ENCODE peak calls at places on chromosomes 13 and 19, in seven cellular contexts. One of them, this sample, is unnamed.

GRCh38 chr13:50228527-50228926 is 213.3 kb downstream of the KCNRG start:
- DNase-seq in astrocyte: no peak
- DNase-seq in K562: no peak
- DNase-seq in A673: no peak
- DNase-seq in upper lobe of left lung: no peak
- DNase-seq in Peyer's patch: no peak
- DNase-seq in GM23338: no peak
- DNase-seq in this sample: no peak

GRCh38 chr19:48724796-48725753 is 5.5 kb upstream of the MAMSTR start:
- DNase-seq in Peyer's patch: no peak
- DNase-seq in K562: peak; percentile 81
- DNase-seq in astrocyte: peak; percentile 71
- DNase-seq in upper lobe of left lung: no peak
- DNase-seq in GM23338: peak; percentile 92
- DNase-seq in A673: peak; percentile 98
- DNase-seq in this sample: no peak

GRCh38 chr19:1235625-1236538 is 1.9 kb downstream of the CBARP start:
- DNase-seq in upper lobe of left lung: no peak
- DNase-seq in A673: no peak
- DNase-seq in K562: no peak
- DNase-seq in Peyer's patch: no peak
- DNase-seq in astrocyte: no peak
- DNase-seq in GM23338: no peak
- DNase-seq in this sample: no peak

GRCh38 chr13:25778808-25779207 is 273.0 kb downstream of the SHISA2 start:
- DNase-seq in A673: no peak
- DNase-seq in Peyer's patch: no peak
- DNase-seq in GM23338: no peak
- DNase-seq in K562: no peak
- DNase-seq in upper lobe of left lung: no peak
- DNase-seq in astrocyte: no peak
- DNase-seq in this sample: no peak

GRCh38 chr19:42052241-42052863 is 17.7 kb downstream of the GRIK5 start:
- DNase-seq in astrocyte: no peak
- DNase-seq in Peyer's patch: no peak
- DNase-seq in K562: no peak
- DNase-seq in A673: peak; percentile 19
- DNase-seq in upper lobe of left lung: no peak
- DNase-seq in GM23338: no peak
- DNase-seq in this sample: no peak

GRCh38 chr13:28322256-28322895 is 172.6 kb downstream of the FLT1 start:
- DNase-seq in A673: no peak
- DNase-seq in upper lobe of left lung: no peak
- DNase-seq in astrocyte: peak; percentile 22
- DNase-seq in GM23338: no peak
- DNase-seq in Peyer's patch: no peak
- DNase-seq in K562: no peak
- DNase-seq in this sample: no peak

GRCh38 chr19:58021541-58022282 is 12.1 kb upstream of the ZSCAN1 start:
- DNase-seq in GM23338: peak; percentile 98
- DNase-seq in astrocyte: peak; percentile 18
- DNase-seq in upper lobe of left lung: peak; percentile 27
- DNase-seq in A673: peak; percentile 69
- DNase-seq in K562: peak; percentile 37
- DNase-seq in Peyer's patch: no peak
- DNase-seq in this sample: peak; percentile 74

GRCh38 chr19:29293292-29293691 is 80.3 kb upstream of the UQCRFS1 start:
- DNase-seq in A673: no peak
- DNase-seq in K562: no peak
- DNase-seq in upper lobe of left lung: peak; percentile 6
- DNase-seq in GM23338: no peak
- DNase-seq in Peyer's patch: no peak
- DNase-seq in astrocyte: no peak
- DNase-seq in this sample: no peak

GRCh38 chr19:38735257-38735686 is 9.0 kb downstream of the CAPN12 start:
- DNase-seq in GM23338: peak; percentile 84
- DNase-seq in astrocyte: no peak
- DNase-seq in upper lobe of left lung: no peak
- DNase-seq in Peyer's patch: no peak
- DNase-seq in A673: no peak
- DNase-seq in K562: peak; percentile 45
- DNase-seq in this sample: peak; percentile 55

GRCh38 chr19:447816-448546 is 12.9 kb downstream of the SHC2 start:
- DNase-seq in astrocyte: no peak
- DNase-seq in upper lobe of left lung: no peak
- DNase-seq in A673: no peak
- DNase-seq in Peyer's patch: no peak
- DNase-seq in K562: no peak
- DNase-seq in GM23338: no peak
- DNase-seq in this sample: no peak

GRCh38 chr13:35797244-35797643 is 320.8 kb upstream of the MAB21L1 start:
- DNase-seq in upper lobe of left lung: no peak
- DNase-seq in Peyer's patch: no peak
- DNase-seq in astrocyte: no peak
- DNase-seq in K562: no peak
- DNase-seq in GM23338: no peak
- DNase-seq in A673: no peak
- DNase-seq in this sample: no peak

GRCh38 chr13:69291292-69291906 is 816.2 kb upstream of the ATXN8OS start:
- DNase-seq in astrocyte: no peak
- DNase-seq in GM23338: peak; percentile 19
- DNase-seq in upper lobe of left lung: no peak
- DNase-seq in Peyer's patch: no peak
- DNase-seq in A673: no peak
- DNase-seq in K562: peak; percentile 18
- DNase-seq in this sample: no peak

GRCh38 chr19:14015454-14016035 is 9.4 kb upstream of the RFX1 start:
- DNase-seq in K562: peak; percentile 58
- DNase-seq in astrocyte: no peak
- DNase-seq in A673: no peak
- DNase-seq in upper lobe of left lung: no peak
- DNase-seq in Peyer's patch: no peak
- DNase-seq in GM23338: no peak
- DNase-seq in this sample: no peak

GRCh38 chr13:80835902-80836301 is 495.0 kb upstream of the SPRY2 start:
- DNase-seq in Peyer's patch: no peak
- DNase-seq in GM23338: no peak
- DNase-seq in K562: no peak
- DNase-seq in upper lobe of left lung: no peak
- DNase-seq in A673: no peak
- DNase-seq in astrocyte: no peak
- DNase-seq in this sample: no peak

GRCh38 chr13:112444001-112444311 is 67.8 kb downstream of the SPACA7 start:
- DNase-seq in K562: peak; percentile 65
- DNase-seq in Peyer's patch: peak; percentile 79
- DNase-seq in GM23338: peak; percentile 90
- DNase-seq in upper lobe of left lung: peak; percentile 59
- DNase-seq in A673: peak; percentile 73
- DNase-seq in astrocyte: peak; percentile 2
- DNase-seq in this sample: no peak

GRCh38 chr19:32971715-32972540 is at the start of the genes CEP89 and FAAP24:
- DNase-seq in A673: peak; percentile 99
- DNase-seq in astrocyte: peak; percentile 97
- DNase-seq in GM23338: peak; percentile 99
- DNase-seq in upper lobe of left lung: peak; percentile 98
- DNase-seq in Peyer's patch: peak; percentile 98
- DNase-seq in K562: peak; percentile 99
- DNase-seq in this sample: peak; percentile 94

GRCh38 chr13:41909524-41909923 is 51.4 kb downstream of the VWA8 start:
- DNase-seq in K562: no peak
- DNase-seq in A673: no peak
- DNase-seq in Peyer's patch: no peak
- DNase-seq in astrocyte: peak; percentile 21
- DNase-seq in upper lobe of left lung: no peak
- DNase-seq in GM23338: no peak
- DNase-seq in this sample: no peak

GRCh38 chr19:55484571-55485438 is at the start of gene NAT14:
- DNase-seq in Peyer's patch: no peak
- DNase-seq in K562: peak; percentile 83
- DNase-seq in GM23338: peak; percentile 95
- DNase-seq in astrocyte: no peak
- DNase-seq in upper lobe of left lung: peak; percentile 21
- DNase-seq in A673: peak; percentile 79
- DNase-seq in this sample: peak; percentile 63

GRCh38 chr19:3360494-3361383 is 5.6 kb upstream of the NFIC start:
- DNase-seq in upper lobe of left lung: peak; percentile 75
- DNase-seq in GM23338: peak; percentile 57
- DNase-seq in Peyer's patch: peak; percentile 74
- DNase-seq in A673: peak; percentile 75
- DNase-seq in K562: peak; percentile 85
- DNase-seq in astrocyte: no peak
- DNase-seq in this sample: peak; percentile 63
- H3K4me1 ChIP-seq in upper lobe of left lung: peaks cover 29% of the 10 kb centered on the region
- H3K4me1 ChIP-seq in GM23338: peaks cover 2% of the 10 kb centered on the region
- H3K4me1 ChIP-seq in Peyer's patch: peaks cover 12% of the 10 kb centered on the region
- H3K4me1 ChIP-seq in A673: peaks cover 33% of the 10 kb centered on the region
- H3K4me1 ChIP-seq in K562: peaks cover 50% of the 10 kb centered on the region
- H3K4me1 ChIP-seq in astrocyte: peaks cover 19% of the 10 kb centered on the region
- H3K4me1 ChIP-seq in this sample: peaks cover 35% of the 10 kb centered on the region

GRCh38 chr13:99985243-99985874 is 3.8 kb downstream of the ZIC2 start:
- DNase-seq in astrocyte: no peak
- DNase-seq in GM23338: peak; percentile 81
- DNase-seq in Peyer's patch: no peak
- DNase-seq in upper lobe of left lung: no peak
- DNase-seq in K562: no peak
- DNase-seq in A673: peak; percentile 83
- DNase-seq in this sample: no peak

GRCh38 chr13:99985886-99986527 is 4.4 kb downstream of the ZIC2 start:
- DNase-seq in Peyer's patch: no peak
- DNase-seq in K562: no peak
- DNase-seq in upper lobe of left lung: no peak
- DNase-seq in GM23338: no peak
- DNase-seq in A673: peak; percentile 66
- DNase-seq in astrocyte: no peak
- DNase-seq in this sample: no peak

GRCh38 chr13:99984134-99984462 is 2.5 kb downstream of the ZIC2 start:
- DNase-seq in K562: no peak
- DNase-seq in GM23338: no peak
- DNase-seq in Peyer's patch: no peak
- DNase-seq in A673: peak; percentile 55
- DNase-seq in upper lobe of left lung: no peak
- DNase-seq in astrocyte: no peak
- DNase-seq in this sample: no peak

GRCh38 chr13:99983401-99984133 is 2.0 kb downstream of the ZIC2 start:
- DNase-seq in K562: peak; percentile 33
- DNase-seq in Peyer's patch: no peak
- DNase-seq in upper lobe of left lung: no peak
- DNase-seq in GM23338: peak; percentile 63
- DNase-seq in A673: peak; percentile 57
- DNase-seq in astrocyte: no peak
- DNase-seq in this sample: no peak

DNA sequence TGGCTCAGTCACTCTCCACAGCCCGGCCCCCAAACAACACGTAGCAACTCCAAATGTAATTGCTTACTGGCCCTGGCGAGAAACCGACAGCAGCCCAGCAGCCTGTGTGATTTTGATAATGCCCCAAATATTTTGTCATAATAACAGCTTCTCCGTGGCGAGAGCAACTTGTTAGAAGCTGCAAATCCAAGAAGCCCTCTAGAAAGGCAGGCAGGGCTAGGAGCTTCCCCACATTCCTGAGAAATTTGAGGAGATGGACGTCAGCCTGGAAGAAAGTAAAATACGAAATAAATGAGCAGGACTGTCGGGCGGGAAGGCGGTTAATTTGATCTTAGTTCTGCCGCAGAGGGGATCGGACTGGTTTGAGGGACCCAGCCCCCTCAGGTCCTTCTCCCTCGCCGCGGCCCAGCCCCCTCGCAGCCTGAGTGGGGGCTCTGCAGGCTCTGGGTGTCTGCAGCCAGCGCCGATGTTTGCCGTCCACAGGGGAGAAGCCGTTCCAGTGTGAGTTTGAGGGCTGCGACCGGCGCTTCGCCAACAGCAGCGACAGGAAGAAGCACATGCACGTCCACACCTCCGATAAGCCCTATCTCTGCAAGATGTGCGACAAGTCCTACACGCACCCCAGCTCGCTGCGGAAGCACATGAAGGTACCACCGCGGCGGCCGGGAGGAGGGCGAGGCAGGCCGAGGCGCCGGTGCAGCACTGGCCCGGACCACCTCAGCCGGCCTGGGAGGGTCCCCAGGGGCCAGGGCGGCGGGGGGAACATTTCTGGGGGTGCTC is 3.1 kb downstream of the ZIC2 start:
- DNase-seq in upper lobe of left lung: no peak
- DNase-seq in K562: no peak
- DNase-seq in Peyer's patch: no peak
- DNase-seq in A673: peak; percentile 79
- DNase-seq in astrocyte: no peak
- DNase-seq in GM23338: peak; percentile 74
- DNase-seq in this sample: no peak
- H3K4me1 ChIP-seq in upper lobe of left lung: peaks cover 30% of the 10 kb centered on the region
- H3K4me1 ChIP-seq in K562: peaks cover 5% of the 10 kb centered on the region
- H3K4me1 ChIP-seq in Peyer's patch: peaks cover 28% of the 10 kb centered on the region
- H3K4me1 ChIP-seq in A673: peaks cover 19% of the 10 kb centered on the region
- H3K4me1 ChIP-seq in astrocyte: peaks cover 10% of the 10 kb centered on the region
- H3K4me1 ChIP-seq in GM23338: peaks cover 28% of the 10 kb centered on the region
- H3K4me1 ChIP-seq in this sample: peaks cover 20% of the 10 kb centered on the region

GRCh38 chr19:6062274-6062673 is 48.0 kb downstream of the RFX2 start:
- DNase-seq in K562: peak; percentile 33
- DNase-seq in Peyer's patch: no peak
- DNase-seq in upper lobe of left lung: peak; percentile 81
- DNase-seq in astrocyte: peak; percentile 40
- DNase-seq in GM23338: no peak
- DNase-seq in A673: no peak
- DNase-seq in this sample: peak; percentile 61

GRCh38 chr19:6060600-6061391 is 49.5 kb downstream of the RFX2 start:
- DNase-seq in Peyer's patch: no peak
- DNase-seq in GM23338: no peak
- DNase-seq in astrocyte: peak; percentile 87
- DNase-seq in K562: peak; percentile 94
- DNase-seq in A673: no peak
- DNase-seq in upper lobe of left lung: peak; percentile 56
- DNase-seq in this sample: peak; percentile 41

GRCh38 chr19:6059996-6060599 is 50.2 kb downstream of the RFX2 start:
- DNase-seq in K562: no peak
- DNase-seq in astrocyte: no peak
- DNase-seq in Peyer's patch: no peak
- DNase-seq in upper lobe of left lung: no peak
- DNase-seq in A673: no peak
- DNase-seq in GM23338: no peak
- DNase-seq in this sample: no peak

GRCh38 chr19:6062961-6063575 is 47.2 kb downstream of the RFX2 start:
- DNase-seq in astrocyte: no peak
- DNase-seq in GM23338: no peak
- DNase-seq in Peyer's patch: no peak
- DNase-seq in A673: no peak
- DNase-seq in upper lobe of left lung: no peak
- DNase-seq in K562: no peak
- DNase-seq in this sample: no peak

GRCh38 chr19:6061420-6062130 is 48.7 kb downstream of the RFX2 start:
- DNase-seq in upper lobe of left lung: peak; percentile 36
- DNase-seq in A673: no peak
- DNase-seq in K562: no peak
- DNase-seq in astrocyte: no peak
- DNase-seq in Peyer's patch: no peak
- DNase-seq in GM23338: no peak
- DNase-seq in this sample: no peak
- H3K4me1 ChIP-seq in upper lobe of left lung: peaks cover 88% of the 10 kb centered on the region
- H3K4me1 ChIP-seq in A673: peaks cover 10% of the 10 kb centered on the region
- H3K4me1 ChIP-seq in K562: peaks cover 81% of the 10 kb centered on the region
- H3K4me1 ChIP-seq in astrocyte: peaks cover 63% of the 10 kb centered on the region
- H3K4me1 ChIP-seq in Peyer's patch: no peaks in the 10 kb centered on the region
- H3K4me1 ChIP-seq in GM23338: peaks cover 5% of the 10 kb centered on the region
- H3K4me1 ChIP-seq in this sample: peaks cover 13% of the 10 kb centered on the region

GRCh38 chr19:10104130-10104513 is 1.6 kb upstream of the ANGPTL6 start:
- DNase-seq in GM23338: no peak
- DNase-seq in Peyer's patch: no peak
- DNase-seq in A673: no peak
- DNase-seq in upper lobe of left lung: no peak
- DNase-seq in astrocyte: no peak
- DNase-seq in K562: no peak
- DNase-seq in this sample: no peak
- H3K4me1 ChIP-seq in GM23338: peaks cover 7% of the 10 kb centered on the region
- H3K4me1 ChIP-seq in Peyer's patch: peaks cover 43% of the 10 kb centered on the region
- H3K4me1 ChIP-seq in A673: peaks cover 20% of the 10 kb centered on the region
- H3K4me1 ChIP-seq in upper lobe of left lung: peaks cover 15% of the 10 kb centered on the region
- H3K4me1 ChIP-seq in astrocyte: peaks cover 9% of the 10 kb centered on the region
- H3K4me1 ChIP-seq in K562: peaks cover 34% of the 10 kb centered on the region
- H3K4me1 ChIP-seq in this sample: peaks cover 67% of the 10 kb centered on the region